ENCODE peak calls at places on chromosomes 16 and 17, in eight cellular contexts. One of them, this sample, is unnamed.

GRCh38 chr17:35968520-35969054 is 12.7 kb downstream of the CCL16 start:
- DNase-seq in thyroid gland: no peak
- DNase-seq in suprapubic skin: no peak
- DNase-seq in esophagus squamous epithelium: no peak
- DNase-seq in HCT116: no peak
- DNase-seq in heart left ventricle: no peak
- DNase-seq in Peyer's patch: no peak
- DNase-seq in IMR-90: no peak
- DNase-seq in this sample: peak; percentile 56

GRCh38 chr17:31487648-31488263 is 96.3 kb downstream of the RAB11FIP4 start:
- DNase-seq in thyroid gland: peak; percentile 97
- DNase-seq in suprapubic skin: no peak
- DNase-seq in esophagus squamous epithelium: peak; percentile 67
- DNase-seq in HCT116: peak; percentile 87
- DNase-seq in heart left ventricle: peak; percentile 92
- DNase-seq in Peyer's patch: peak; percentile 96
- DNase-seq in IMR-90: peak; percentile 16
- DNase-seq in this sample: no peak

GRCh38 chr17:80877095-80877828 is 114.4 kb upstream of the CHMP6 start:
- DNase-seq in thyroid gland: no peak
- DNase-seq in suprapubic skin: no peak
- DNase-seq in esophagus squamous epithelium: no peak
- DNase-seq in HCT116: no peak
- DNase-seq in heart left ventricle: no peak
- DNase-seq in Peyer's patch: peak; percentile 39
- DNase-seq in IMR-90: no peak
- DNase-seq in this sample: no peak

GRCh38 chr17:7355053-7355452 is at the start of gene TMEM95:
- DNase-seq in thyroid gland: peak; percentile 52
- DNase-seq in suprapubic skin: no peak
- DNase-seq in esophagus squamous epithelium: no peak
- DNase-seq in HCT116: no peak
- DNase-seq in heart left ventricle: no peak
- DNase-seq in Peyer's patch: no peak
- DNase-seq in IMR-90: no peak
- DNase-seq in this sample: no peak

GRCh38 chr16:64983983-64984382 is 137.9 kb downstream of the CDH11 start:
- DNase-seq in thyroid gland: no peak
- DNase-seq in suprapubic skin: no peak
- DNase-seq in esophagus squamous epithelium: no peak
- DNase-seq in HCT116: no peak
- DNase-seq in heart left ventricle: peak; percentile 61
- DNase-seq in Peyer's patch: no peak
- DNase-seq in IMR-90: peak; percentile 89
- DNase-seq in this sample: no peak

GRCh38 chr17:83156408-83156807 is 77.0 kb downstream of the METRNL start:
- DNase-seq in thyroid gland: no peak
- DNase-seq in suprapubic skin: no peak
- DNase-seq in esophagus squamous epithelium: no peak
- DNase-seq in HCT116: no peak
- DNase-seq in heart left ventricle: no peak
- DNase-seq in Peyer's patch: no peak
- DNase-seq in IMR-90: no peak
- DNase-seq in this sample: no peak

GRCh38 chr16:56246051-56246817 is 54.9 kb downstream of the GNAO1 start:
- DNase-seq in thyroid gland: peak; percentile 69
- DNase-seq in suprapubic skin: no peak
- DNase-seq in esophagus squamous epithelium: no peak
- DNase-seq in HCT116: no peak
- DNase-seq in heart left ventricle: no peak
- DNase-seq in Peyer's patch: no peak
- DNase-seq in IMR-90: peak; percentile 5
- DNase-seq in this sample: no peak

GRCh38 chr17:2050246-2050866 is 4.5 kb upstream of the HIC1 start:
- DNase-seq in thyroid gland: peak; percentile 61
- DNase-seq in suprapubic skin: no peak
- DNase-seq in esophagus squamous epithelium: no peak
- DNase-seq in HCT116: peak; percentile 51
- DNase-seq in heart left ventricle: peak; percentile 83
- DNase-seq in Peyer's patch: peak; percentile 82
- DNase-seq in IMR-90: peak; percentile 73
- DNase-seq in this sample: no peak

GRCh38 chr17:76432712-76433336 is 20.1 kb downstream of the UBE2O start:
- DNase-seq in thyroid gland: no peak
- DNase-seq in suprapubic skin: no peak
- DNase-seq in esophagus squamous epithelium: no peak
- DNase-seq in HCT116: peak; percentile 28
- DNase-seq in heart left ventricle: no peak
- DNase-seq in Peyer's patch: no peak
- DNase-seq in IMR-90: peak; percentile 49
- DNase-seq in this sample: no peak

GRCh38 chr17:21756856-21757619 is 64.7 kb downstream of the KCNJ18 start:
- DNase-seq in thyroid gland: no peak
- DNase-seq in suprapubic skin: no peak
- DNase-seq in esophagus squamous epithelium: no peak
- DNase-seq in HCT116: no peak
- DNase-seq in heart left ventricle: no peak
- DNase-seq in Peyer's patch: no peak
- DNase-seq in IMR-90: no peak
- DNase-seq in this sample: no peak

GRCh38 chr17:30519707-30520106 is 42.5 kb downstream of the GOSR1 start:
- DNase-seq in thyroid gland: no peak
- DNase-seq in suprapubic skin: no peak
- DNase-seq in esophagus squamous epithelium: no peak
- DNase-seq in HCT116: no peak
- DNase-seq in heart left ventricle: no peak
- DNase-seq in Peyer's patch: no peak
- DNase-seq in IMR-90: peak; percentile 91
- DNase-seq in this sample: no peak

GRCh38 chr16:8919934-8920465 is 37.8 kb downstream of the LITAFD start:
- DNase-seq in thyroid gland: no peak
- DNase-seq in suprapubic skin: no peak
- DNase-seq in esophagus squamous epithelium: no peak
- DNase-seq in HCT116: no peak
- DNase-seq in heart left ventricle: no peak
- DNase-seq in Peyer's patch: no peak
- DNase-seq in IMR-90: no peak
- DNase-seq in this sample: no peak

GRCh38 chr16:82700541-82701240 is 73.9 kb downstream of the CDH13 start:
- DNase-seq in thyroid gland: no peak
- DNase-seq in suprapubic skin: no peak
- DNase-seq in esophagus squamous epithelium: no peak
- DNase-seq in HCT116: no peak
- DNase-seq in heart left ventricle: no peak
- DNase-seq in Peyer's patch: no peak
- DNase-seq in IMR-90: peak; percentile 78
- DNase-seq in this sample: no peak

DNA sequence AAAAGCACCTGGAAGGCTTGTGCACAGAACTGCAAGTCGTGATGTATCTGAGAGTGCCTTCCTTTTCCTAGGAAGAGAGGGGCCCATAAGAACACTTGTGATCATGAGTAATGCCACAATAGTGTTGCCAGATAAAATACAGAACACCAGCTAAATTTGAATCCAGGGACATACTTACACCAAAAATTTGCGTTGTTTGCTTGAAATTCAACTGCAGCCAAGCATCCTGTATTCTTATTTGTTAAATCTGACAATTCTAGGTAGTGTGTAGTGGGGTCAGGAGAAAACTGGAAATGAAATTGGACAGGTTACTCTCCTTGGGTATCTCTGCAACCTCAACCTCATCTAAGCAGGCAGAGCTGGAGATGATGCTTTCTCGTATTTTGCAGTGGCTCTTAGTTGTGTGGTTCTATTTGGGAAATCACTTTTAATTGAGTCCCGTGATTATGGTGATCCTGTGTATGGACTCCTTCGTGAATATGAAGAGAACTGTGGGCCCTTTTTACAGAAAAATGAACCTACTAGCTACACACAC is 12.0 kb downstream of the SLC35B1 start:
- DNase-seq in thyroid gland: no peak
- DNase-seq in suprapubic skin: no peak
- DNase-seq in esophagus squamous epithelium: no peak
- DNase-seq in HCT116: no peak
- DNase-seq in heart left ventricle: no peak
- DNase-seq in Peyer's patch: no peak
- DNase-seq in IMR-90: no peak
- DNase-seq in this sample: no peak
- TF ChIP-seq POLR2A in thyroid gland: no peak
- TF ChIP-seq POLR2A in suprapubic skin: no peak
- TF ChIP-seq POLR2A in esophagus squamous epithelium: no peak
- TF ChIP-seq POLR2A in HCT116: no peak
- TF ChIP-seq POLR2A in heart left ventricle: no peak
- TF ChIP-seq POLR2A in Peyer's patch: no peak
- TF ChIP-seq POLR2A in IMR-90: no peak
- TF ChIP-seq POLR2A in this sample: no peak

GRCh38 chr17:79835953-79836951 is 3.0 kb downstream of the CBX4 start:
- DNase-seq in thyroid gland: no peak
- DNase-seq in suprapubic skin: no peak
- DNase-seq in esophagus squamous epithelium: no peak
- DNase-seq in HCT116: peak; percentile 42
- DNase-seq in heart left ventricle: no peak
- DNase-seq in Peyer's patch: peak; percentile 91
- DNase-seq in IMR-90: peak; percentile 19
- DNase-seq in this sample: no peak

GRCh38 chr17:79835470-79835899 is 3.8 kb downstream of the CBX4 start:
- DNase-seq in thyroid gland: no peak
- DNase-seq in suprapubic skin: no peak
- DNase-seq in esophagus squamous epithelium: no peak
- DNase-seq in HCT116: no peak
- DNase-seq in heart left ventricle: no peak
- DNase-seq in Peyer's patch: no peak
- DNase-seq in IMR-90: no peak
- DNase-seq in this sample: no peak

GRCh38 chr17:79837888-79838540 is 1.2 kb downstream of the CBX4 start:
- DNase-seq in thyroid gland: peak; percentile 62
- DNase-seq in suprapubic skin: no peak
- DNase-seq in esophagus squamous epithelium: no peak
- DNase-seq in HCT116: no peak
- DNase-seq in heart left ventricle: peak; percentile 66
- DNase-seq in Peyer's patch: no peak
- DNase-seq in IMR-90: no peak
- DNase-seq in this sample: no peak

GRCh38 chr17:79838541-79839274 is 532 bp downstream of the CBX4 start:
- DNase-seq in thyroid gland: peak; percentile 51
- DNase-seq in suprapubic skin: no peak
- DNase-seq in esophagus squamous epithelium: no peak
- DNase-seq in HCT116: no peak
- DNase-seq in heart left ventricle: peak; percentile 79
- DNase-seq in Peyer's patch: peak; percentile 78
- DNase-seq in IMR-90: peak; percentile 52
- DNase-seq in this sample: no peak

GRCh38 chr17:79836952-79837887 is 2.0 kb downstream of the CBX4 start:
- DNase-seq in thyroid gland: peak; percentile 94
- DNase-seq in suprapubic skin: no peak
- DNase-seq in esophagus squamous epithelium: no peak
- DNase-seq in HCT116: peak; percentile 62
- DNase-seq in heart left ventricle: peak; percentile 78
- DNase-seq in Peyer's patch: peak; percentile 87
- DNase-seq in IMR-90: peak; percentile 74
- DNase-seq in this sample: no peak
- TF ChIP-seq CTCF in thyroid gland: peak; percentile 30
- TF ChIP-seq CTCF in suprapubic skin: no peak
- TF ChIP-seq CTCF in esophagus squamous epithelium: peak; percentile 31
- TF ChIP-seq CTCF in HCT116: no peak
- TF ChIP-seq CTCF in heart left ventricle: no peak
- TF ChIP-seq CTCF in Peyer's patch: no peak
- TF ChIP-seq CTCF in IMR-90: no peak
- TF ChIP-seq CTCF in this sample: no peak

GRCh38 chr16:67807148-67807682 is 526 bp downstream of the TSNAXIP1 start:
- DNase-seq in thyroid gland: no peak
- DNase-seq in suprapubic skin: no peak
- DNase-seq in esophagus squamous epithelium: no peak
- DNase-seq in HCT116: no peak
- DNase-seq in heart left ventricle: peak; percentile 14
- DNase-seq in Peyer's patch: no peak
- DNase-seq in IMR-90: no peak
- DNase-seq in this sample: no peak

GRCh38 chr16:67804853-67805542 is 1.4 kb downstream of the RANBP10 start:
- DNase-seq in thyroid gland: no peak
- DNase-seq in suprapubic skin: no peak
- DNase-seq in esophagus squamous epithelium: no peak
- DNase-seq in HCT116: no peak
- DNase-seq in heart left ventricle: peak; percentile 10
- DNase-seq in Peyer's patch: no peak
- DNase-seq in IMR-90: peak; percentile 34
- DNase-seq in this sample: no peak

GRCh38 chr16:67806428-67807147 is at the start of the genes RANBP10 and TSNAXIP1:
- DNase-seq in thyroid gland: peak; percentile 99
- DNase-seq in suprapubic skin: peak; percentile 99
- DNase-seq in esophagus squamous epithelium: peak; percentile 90
- DNase-seq in HCT116: peak; percentile 98
- DNase-seq in heart left ventricle: peak; percentile 97
- DNase-seq in Peyer's patch: peak; percentile 96
- DNase-seq in IMR-90: peak; percentile 99
- DNase-seq in this sample: peak; percentile 98

GRCh38 chr16:67803894-67804293 is 2.5 kb downstream of the RANBP10 start:
- DNase-seq in thyroid gland: no peak
- DNase-seq in suprapubic skin: no peak
- DNase-seq in esophagus squamous epithelium: no peak
- DNase-seq in HCT116: no peak
- DNase-seq in heart left ventricle: no peak
- DNase-seq in Peyer's patch: no peak
- DNase-seq in IMR-90: no peak
- DNase-seq in this sample: no peak

DNA sequence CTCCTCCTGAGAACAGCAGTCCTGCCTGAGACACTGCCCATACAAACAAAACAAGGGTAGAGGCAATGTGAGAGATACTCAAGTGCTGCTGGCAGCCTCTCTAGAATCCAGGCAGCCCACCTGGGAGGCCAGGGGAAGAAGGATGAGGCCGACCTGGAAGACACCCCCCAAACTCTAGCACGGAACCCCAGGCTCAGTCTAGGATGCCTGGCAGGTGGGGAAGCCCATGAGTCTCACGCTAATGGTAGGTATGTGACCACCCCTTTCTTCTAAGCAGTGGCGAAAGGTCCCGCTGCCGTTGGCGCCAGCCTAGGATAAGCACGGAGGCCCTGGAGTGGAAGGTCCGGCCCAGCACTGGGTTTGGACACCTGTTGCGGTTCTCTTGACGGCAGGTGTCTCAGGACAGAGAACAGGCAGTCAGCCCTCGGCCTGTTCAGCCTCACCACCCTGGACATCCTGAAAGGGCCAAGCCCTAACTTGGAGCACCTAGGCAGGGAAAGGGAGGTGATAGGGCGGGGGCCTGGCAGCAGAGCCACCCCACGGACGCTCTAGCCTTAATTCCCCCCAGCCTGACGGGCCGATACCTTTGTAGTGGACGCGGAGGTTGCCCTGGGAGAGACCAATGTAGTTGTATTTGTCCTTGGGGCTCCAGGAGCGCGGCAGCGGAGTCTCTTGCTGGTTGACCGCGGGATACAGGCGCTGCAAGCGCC is 487 bp downstream of the RANBP10 start:
- DNase-seq in thyroid gland: peak; percentile 35
- DNase-seq in suprapubic skin: no peak
- DNase-seq in esophagus squamous epithelium: no peak
- DNase-seq in HCT116: no peak
- DNase-seq in heart left ventricle: peak; percentile 61
- DNase-seq in Peyer's patch: no peak
- DNase-seq in IMR-90: no peak
- DNase-seq in this sample: no peak
- H3K27me3 ChIP-seq in thyroid gland: no peaks in the 10 kb centered on the region
- H3K27me3 ChIP-seq in suprapubic skin: no peaks in the 10 kb centered on the region
- H3K27me3 ChIP-seq in esophagus squamous epithelium: no peaks in the 10 kb centered on the region
- H3K27me3 ChIP-seq in HCT116: no peaks in the 10 kb centered on the region
- H3K27me3 ChIP-seq in heart left ventricle: no peaks in the 10 kb centered on the region
- H3K27me3 ChIP-seq in Peyer's patch: no peaks in the 10 kb centered on the region
- H3K27me3 ChIP-seq in IMR-90: no peaks in the 10 kb centered on the region
- H3K27me3 ChIP-seq in this sample: no peaks in the 10 kb centered on the region

GRCh38 chr16:1471569-1472194 is 3.1 kb downstream of the CLCN7 start:
- DNase-seq in thyroid gland: no peak
- DNase-seq in suprapubic skin: no peak
- DNase-seq in esophagus squamous epithelium: no peak
- DNase-seq in HCT116: no peak
- DNase-seq in heart left ventricle: no peak
- DNase-seq in Peyer's patch: no peak
- DNase-seq in IMR-90: no peak
- DNase-seq in this sample: no peak
- TF ChIP-seq POLR2A in thyroid gland: no peak
- TF ChIP-seq POLR2A in suprapubic skin: no peak
- TF ChIP-seq POLR2A in esophagus squamous epithelium: no peak
- TF ChIP-seq POLR2A in HCT116: no peak
- TF ChIP-seq POLR2A in heart left ventricle: no peak
- TF ChIP-seq POLR2A in Peyer's patch: no peak
- TF ChIP-seq POLR2A in IMR-90: no peak
- TF ChIP-seq POLR2A in this sample: no peak

This sample was measured in vagina.